ENCODE peak calls at places on chromosomes 6 and 20, in eight cellular contexts. One of them, this sample, is unnamed. For H3K4me1, the result is how much of the 10 kb centered on the place peaks cover.

GRCh38 chr20:8557711-8558110 is 425.6 kb downstream of the PLCB1 start:
- DNase-seq in SK-N-SH: no peak
- DNase-seq in GM12878: no peak
- DNase-seq in endothelial cell of umbilical vein: no peak
- DNase-seq in HepG2: no peak
- DNase-seq in OCI-LY7: no peak
- DNase-seq in IMR-90: peak
- DNase-seq in fibroblast of lung: peak
- DNase-seq in this sample: no peak

GRCh38 chr6:25713802-25714201 is 40.7 kb upstream of the SLC17A4 start:
- DNase-seq in HepG2: no peak
- DNase-seq in IMR-90: no peak
- DNase-seq in OCI-LY7: no peak
- DNase-seq in SK-N-SH: peak
- DNase-seq in GM12878: no peak
- DNase-seq in fibroblast of lung: peak
- DNase-seq in endothelial cell of umbilical vein: no peak
- DNase-seq in this sample: no peak

GRCh38 chr20:5786930-5787826 is 37.0 kb downstream of the SHLD1 start:
- DNase-seq in SK-N-SH: no peak
- DNase-seq in endothelial cell of umbilical vein: peak
- DNase-seq in GM12878: no peak
- DNase-seq in HepG2: no peak
- DNase-seq in IMR-90: peak
- DNase-seq in OCI-LY7: no peak
- DNase-seq in fibroblast of lung: peak
- DNase-seq in this sample: no peak

GRCh38 chr6:110864816-110865215 is 9.8 kb upstream of the AMD1 start:
- DNase-seq in OCI-LY7: no peak
- DNase-seq in fibroblast of lung: no peak
- DNase-seq in endothelial cell of umbilical vein: no peak
- DNase-seq in GM12878: no peak
- DNase-seq in HepG2: peak
- DNase-seq in IMR-90: no peak
- DNase-seq in SK-N-SH: no peak
- DNase-seq in this sample: no peak

GRCh38 chr20:51492167-51493092 is 50.1 kb downstream of the NFATC2 start:
- DNase-seq in IMR-90: no peak
- DNase-seq in HepG2: no peak
- DNase-seq in GM12878: no peak
- DNase-seq in fibroblast of lung: peak
- DNase-seq in OCI-LY7: no peak
- DNase-seq in SK-N-SH: no peak
- DNase-seq in endothelial cell of umbilical vein: peak
- DNase-seq in this sample: no peak

GRCh38 chr6:26411751-26412150 is 9.7 kb downstream of the BTN3A1 start:
- DNase-seq in fibroblast of lung: no peak
- DNase-seq in HepG2: no peak
- DNase-seq in endothelial cell of umbilical vein: no peak
- DNase-seq in IMR-90: peak
- DNase-seq in SK-N-SH: no peak
- DNase-seq in GM12878: no peak
- DNase-seq in OCI-LY7: no peak
- DNase-seq in this sample: no peak

GRCh38 chr20:47854687-47855212 is 69.5 kb upstream of the SULF2 start:
- DNase-seq in GM12878: no peak
- DNase-seq in OCI-LY7: peak
- DNase-seq in endothelial cell of umbilical vein: peak
- DNase-seq in HepG2: peak
- DNase-seq in IMR-90: peak
- DNase-seq in fibroblast of lung: peak
- DNase-seq in SK-N-SH: peak
- DNase-seq in this sample: peak

GRCh38 chr6:6695711-6696048 is 107.2 kb downstream of the LY86 start:
- DNase-seq in HepG2: no peak
- DNase-seq in endothelial cell of umbilical vein: no peak
- DNase-seq in IMR-90: no peak
- DNase-seq in OCI-LY7: no peak
- DNase-seq in fibroblast of lung: no peak
- DNase-seq in SK-N-SH: no peak
- DNase-seq in GM12878: no peak
- DNase-seq in this sample: no peak

GRCh38 chr6:33430991-33431879 is 11.4 kb downstream of the SYNGAP1 start:
- DNase-seq in OCI-LY7: peak
- DNase-seq in GM12878: no peak
- DNase-seq in SK-N-SH: peak
- DNase-seq in fibroblast of lung: peak
- DNase-seq in HepG2: peak
- DNase-seq in IMR-90: peak
- DNase-seq in endothelial cell of umbilical vein: peak
- DNase-seq in this sample: peak

GRCh38 chr20:18144541-18145099 is 7.0 kb downstream of the KAT14 start:
- DNase-seq in HepG2: peak
- DNase-seq in fibroblast of lung: no peak
- DNase-seq in endothelial cell of umbilical vein: no peak
- DNase-seq in SK-N-SH: no peak
- DNase-seq in OCI-LY7: no peak
- DNase-seq in IMR-90: no peak
- DNase-seq in GM12878: no peak
- DNase-seq in this sample: no peak

GRCh38 chr6:94071835-94072234 is 652.5 kb upstream of the EPHA7 start:
- DNase-seq in IMR-90: no peak
- DNase-seq in GM12878: no peak
- DNase-seq in HepG2: no peak
- DNase-seq in SK-N-SH: no peak
- DNase-seq in endothelial cell of umbilical vein: no peak
- DNase-seq in OCI-LY7: no peak
- DNase-seq in fibroblast of lung: no peak
- DNase-seq in this sample: no peak

GRCh38 chr20:33914871-33915270 is 78.8 kb upstream of the RALY start:
- DNase-seq in GM12878: no peak
- DNase-seq in SK-N-SH: no peak
- DNase-seq in fibroblast of lung: peak
- DNase-seq in IMR-90: peak
- DNase-seq in endothelial cell of umbilical vein: peak
- DNase-seq in HepG2: peak
- DNase-seq in OCI-LY7: peak
- DNase-seq in this sample: peak

GRCh38 chr6:99802396-99803031 is 191.5 kb downstream of the MCHR2 start:
- DNase-seq in OCI-LY7: no peak
- DNase-seq in IMR-90: no peak
- DNase-seq in fibroblast of lung: no peak
- DNase-seq in HepG2: no peak
- DNase-seq in GM12878: no peak
- DNase-seq in SK-N-SH: no peak
- DNase-seq in endothelial cell of umbilical vein: no peak
- DNase-seq in this sample: no peak

GRCh38 chr20:5914859-5915258 is 35.5 kb downstream of the TRMT6 start:
- DNase-seq in GM12878: no peak
- DNase-seq in endothelial cell of umbilical vein: no peak
- DNase-seq in fibroblast of lung: no peak
- DNase-seq in SK-N-SH: no peak
- DNase-seq in IMR-90: no peak
- DNase-seq in HepG2: no peak
- DNase-seq in OCI-LY7: no peak
- DNase-seq in this sample: no peak

GRCh38 chr6:167118839-167119238 is 4.1 kb upstream of the CCR6 start:
- DNase-seq in IMR-90: no peak
- DNase-seq in SK-N-SH: no peak
- DNase-seq in HepG2: no peak
- DNase-seq in GM12878: no peak
- DNase-seq in endothelial cell of umbilical vein: no peak
- DNase-seq in OCI-LY7: no peak
- DNase-seq in fibroblast of lung: no peak
- DNase-seq in this sample: no peak

GRCh38 chr20:45306431-45306982 is at the start of gene RBPJL:
- DNase-seq in GM12878: no peak
- DNase-seq in endothelial cell of umbilical vein: no peak
- DNase-seq in HepG2: no peak
- DNase-seq in fibroblast of lung: no peak
- DNase-seq in SK-N-SH: peak
- DNase-seq in OCI-LY7: peak
- DNase-seq in IMR-90: no peak
- DNase-seq in this sample: no peak

GRCh38 chr6:45736134-45736533 is 279.5 kb downstream of the CLIC5 start:
- DNase-seq in GM12878: no peak
- DNase-seq in HepG2: no peak
- DNase-seq in IMR-90: no peak
- DNase-seq in endothelial cell of umbilical vein: no peak
- DNase-seq in fibroblast of lung: no peak
- DNase-seq in OCI-LY7: no peak
- DNase-seq in SK-N-SH: no peak
- DNase-seq in this sample: no peak

GRCh38 chr6:70371454-70372105 is 41.7 kb upstream of the FAM135A start:
- DNase-seq in GM12878: no peak
- DNase-seq in HepG2: peak
- DNase-seq in SK-N-SH: peak
- DNase-seq in OCI-LY7: peak
- DNase-seq in fibroblast of lung: peak
- DNase-seq in endothelial cell of umbilical vein: peak
- DNase-seq in IMR-90: peak
- DNase-seq in this sample: no peak

GRCh38 chr6:168120390-168121307 is 41.6 kb upstream of the FRMD1 start:
- DNase-seq in GM12878: no peak
- DNase-seq in OCI-LY7: no peak
- DNase-seq in IMR-90: no peak
- DNase-seq in endothelial cell of umbilical vein: no peak
- DNase-seq in HepG2: no peak
- DNase-seq in SK-N-SH: peak
- DNase-seq in fibroblast of lung: no peak
- DNase-seq in this sample: no peak

GRCh38 chr20:46400253-46400652 is 6.2 kb downstream of the ELMO2 start:
- DNase-seq in IMR-90: peak
- DNase-seq in endothelial cell of umbilical vein: peak
- DNase-seq in HepG2: no peak
- DNase-seq in OCI-LY7: no peak
- DNase-seq in GM12878: no peak
- DNase-seq in fibroblast of lung: peak
- DNase-seq in SK-N-SH: no peak
- DNase-seq in this sample: no peak

GRCh38 chr6:81772741-81773140 is 20.3 kb upstream of the TENT5A start:
- DNase-seq in GM12878: peak
- DNase-seq in SK-N-SH: no peak
- DNase-seq in HepG2: no peak
- DNase-seq in OCI-LY7: no peak
- DNase-seq in IMR-90: peak
- DNase-seq in fibroblast of lung: peak
- DNase-seq in endothelial cell of umbilical vein: no peak
- DNase-seq in this sample: no peak

DNA sequence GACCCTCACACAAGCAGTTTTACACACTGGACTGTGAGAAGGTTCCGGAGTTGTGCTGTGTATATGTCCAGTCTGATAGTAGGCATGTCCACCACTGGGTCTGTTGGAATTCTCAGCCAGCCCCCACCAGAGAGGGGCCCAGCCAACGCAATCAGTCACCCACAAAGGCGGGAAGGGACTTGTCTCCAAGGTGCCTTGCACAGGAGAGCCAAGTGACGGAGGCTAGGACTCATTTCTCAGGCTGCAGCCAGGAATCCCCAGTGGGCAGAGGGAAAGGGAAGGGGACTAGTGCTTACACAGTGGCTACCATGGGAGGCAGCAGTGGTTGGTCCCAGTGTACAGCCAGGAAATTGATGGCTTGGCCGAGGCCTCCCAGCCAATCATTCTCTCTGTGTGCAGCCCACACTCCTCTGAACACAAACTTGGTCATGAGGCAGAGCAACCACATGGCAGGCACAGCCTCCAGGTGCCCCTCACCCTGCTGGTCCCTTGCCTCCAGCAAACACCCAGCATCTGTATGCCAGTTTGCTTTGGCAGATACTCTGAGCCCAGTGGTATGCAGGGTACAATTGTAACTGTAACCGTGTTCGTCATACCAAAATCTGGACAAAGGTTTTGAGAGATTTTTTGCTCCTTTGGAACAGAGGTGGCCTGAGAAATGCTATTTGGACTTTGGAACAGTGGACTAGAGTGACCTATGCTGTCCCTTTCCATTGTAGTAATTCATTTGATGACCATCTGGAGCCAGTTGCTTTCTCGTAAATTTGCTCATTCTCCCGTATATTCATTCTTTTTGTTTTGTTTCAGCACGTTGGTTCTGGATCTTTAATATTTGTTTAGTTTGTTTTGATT is 72.9 kb upstream of the MYL9 start:
- DNase-seq in OCI-LY7: peak
- DNase-seq in HepG2: peak
- DNase-seq in IMR-90: no peak
- DNase-seq in fibroblast of lung: peak
- DNase-seq in GM12878: no peak
- DNase-seq in endothelial cell of umbilical vein: peak
- DNase-seq in SK-N-SH: peak
- DNase-seq in this sample: no peak
- TF ChIP-seq CTCF in OCI-LY7: no peak
- TF ChIP-seq CTCF in HepG2: peak
- TF ChIP-seq CTCF in IMR-90: no peak
- TF ChIP-seq CTCF in fibroblast of lung: no peak
- TF ChIP-seq CTCF in GM12878: no peak
- TF ChIP-seq CTCF in endothelial cell of umbilical vein: no peak
- TF ChIP-seq CTCF in SK-N-SH: no peak
- TF ChIP-seq CTCF in this sample: no peak

GRCh38 chr20:59620860-59621485 is 16.6 kb downstream of the PHACTR3 start:
- DNase-seq in HepG2: no peak
- DNase-seq in SK-N-SH: no peak
- DNase-seq in endothelial cell of umbilical vein: no peak
- DNase-seq in fibroblast of lung: no peak
- DNase-seq in GM12878: no peak
- DNase-seq in OCI-LY7: no peak
- DNase-seq in IMR-90: no peak
- DNase-seq in this sample: no peak
- H3K4me1 ChIP-seq in HepG2: under half
- H3K4me1 ChIP-seq in SK-N-SH: under half
- H3K4me1 ChIP-seq in endothelial cell of umbilical vein: under half
- H3K4me1 ChIP-seq in fibroblast of lung: under half
- H3K4me1 ChIP-seq in GM12878: under half
- H3K4me1 ChIP-seq in OCI-LY7: under half
- H3K4me1 ChIP-seq in IMR-90: under half
- H3K4me1 ChIP-seq in this sample: under half

GRCh38 chr6:159075506-159076100 is 30.8 kb upstream of the TAGAP start:
- DNase-seq in endothelial cell of umbilical vein: no peak
- DNase-seq in IMR-90: no peak
- DNase-seq in fibroblast of lung: no peak
- DNase-seq in SK-N-SH: no peak
- DNase-seq in GM12878: no peak
- DNase-seq in HepG2: no peak
- DNase-seq in OCI-LY7: no peak
- DNase-seq in this sample: peak
- H2AFZ ChIP-seq in endothelial cell of umbilical vein: no peak
- H2AFZ ChIP-seq in IMR-90: no peak
- H2AFZ ChIP-seq in fibroblast of lung: no peak
- H2AFZ ChIP-seq in SK-N-SH: no peak
- H2AFZ ChIP-seq in GM12878: no peak
- H2AFZ ChIP-seq in HepG2: no peak
- H2AFZ ChIP-seq in OCI-LY7: no peak
- H2AFZ ChIP-seq in this sample: no peak

DNA sequence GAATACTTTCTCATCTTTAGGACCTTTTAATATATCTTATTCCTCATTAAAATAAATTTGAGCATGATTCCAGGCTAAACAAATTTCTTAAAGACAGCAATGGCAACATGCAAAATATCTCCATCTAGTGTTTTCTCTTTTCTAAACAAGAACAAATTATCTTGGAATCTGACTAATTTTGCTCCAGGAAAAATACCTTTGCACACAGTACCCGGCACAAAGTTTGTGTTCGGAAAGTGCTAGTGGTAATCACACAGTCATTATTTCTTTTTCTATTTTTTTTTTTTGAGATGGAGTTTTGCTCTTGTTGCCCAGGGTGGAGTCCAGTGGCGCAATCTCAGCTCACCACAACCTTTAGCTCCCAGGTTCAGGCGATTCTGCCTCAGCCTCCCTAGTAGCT is 8.2 kb upstream of the EFHC1 start:
- DNase-seq in SK-N-SH: no peak
- DNase-seq in endothelial cell of umbilical vein: no peak
- DNase-seq in OCI-LY7: no peak
- DNase-seq in HepG2: no peak
- DNase-seq in IMR-90: no peak
- DNase-seq in GM12878: no peak
- DNase-seq in fibroblast of lung: no peak
- DNase-seq in this sample: no peak
- TF ChIP-seq CTCF in SK-N-SH: no peak
- TF ChIP-seq CTCF in endothelial cell of umbilical vein: no peak
- TF ChIP-seq CTCF in OCI-LY7: no peak
- TF ChIP-seq CTCF in HepG2: no peak
- TF ChIP-seq CTCF in IMR-90: no peak
- TF ChIP-seq CTCF in GM12878: no peak
- TF ChIP-seq CTCF in fibroblast of lung: no peak
- TF ChIP-seq CTCF in this sample: no peak

This sample was measured in DND-41.